ENCODE peak calls at places on chromosomes 1 and 21, in four cellular contexts. One of them, this sample, is unnamed.

GRCh38 chr1:172766462-172766861 is 107.6 kb downstream of the FASLG start:
- DNase-seq in A549: no peak
- DNase-seq in K562: no peak
- DNase-seq in HepG2: no peak
- DNase-seq in this sample: no peak

GRCh38 chr1:225891229-225891972 is 2.5 kb upstream of the LEFTY1 start:
- DNase-seq in A549: no peak
- DNase-seq in K562: no peak
- DNase-seq in HepG2: peak
- DNase-seq in this sample: no peak

GRCh38 chr21:37045556-37045955 is 27.3 kb downstream of the PIGP start:
- DNase-seq in A549: no peak
- DNase-seq in K562: no peak
- DNase-seq in HepG2: no peak
- DNase-seq in this sample: no peak

GRCh38 chr1:30788580-30789387 is 31.2 kb upstream of the LAPTM5 start:
- DNase-seq in A549: no peak
- DNase-seq in K562: no peak
- DNase-seq in HepG2: no peak
- DNase-seq in this sample: no peak

GRCh38 chr1:94614980-94615379 is 73.4 kb upstream of the F3 start:
- DNase-seq in A549: no peak
- DNase-seq in K562: no peak
- DNase-seq in HepG2: no peak
- DNase-seq in this sample: no peak

GRCh38 chr1:45584351-45585109 is 689 bp downstream of the NASP start:
- DNase-seq in A549: peak
- DNase-seq in K562: peak
- DNase-seq in HepG2: peak
- DNase-seq in this sample: peak

GRCh38 chr21:25986928-25987327 is 183.6 kb downstream of the APP start:
- DNase-seq in A549: no peak
- DNase-seq in K562: no peak
- DNase-seq in HepG2: no peak
- DNase-seq in this sample: no peak

GRCh38 chr1:86119214-86119764 is 37.3 kb downstream of the COL24A1 start:
- DNase-seq in A549: no peak
- DNase-seq in K562: no peak
- DNase-seq in HepG2: no peak
- DNase-seq in this sample: no peak

GRCh38 chr1:92298573-92299476 is at the start of the genes GLMN and RPAP2:
- DNase-seq in A549: peak
- DNase-seq in K562: peak
- DNase-seq in HepG2: peak
- DNase-seq in this sample: peak

GRCh38 chr1:202639500-202639899 is 70.8 kb downstream of the SYT2 start:
- DNase-seq in A549: no peak
- DNase-seq in K562: peak
- DNase-seq in HepG2: no peak
- DNase-seq in this sample: no peak

GRCh38 chr21:31346256-31346821 is 2.3 kb upstream of the TIAM1 start:
- DNase-seq in A549: no peak
- DNase-seq in K562: no peak
- DNase-seq in HepG2: no peak
- DNase-seq in this sample: no peak

GRCh38 chr21:42703936-42704335 is 50.5 kb downstream of the PDE9A start:
- DNase-seq in A549: no peak
- DNase-seq in K562: no peak
- DNase-seq in HepG2: no peak
- DNase-seq in this sample: no peak

GRCh38 chr1:109879881-109880525 is 30.6 kb upstream of the CSF1 start:
- DNase-seq in A549: no peak
- DNase-seq in K562: no peak
- DNase-seq in HepG2: no peak
- DNase-seq in this sample: no peak

GRCh38 chr1:67431156-67431765 is 1.1 kb upstream of the SERBP1 start:
- DNase-seq in A549: no peak
- DNase-seq in K562: no peak
- DNase-seq in HepG2: no peak
- DNase-seq in this sample: no peak

GRCh38 chr1:6108937-6109636 is 63.4 kb downstream of the KCNAB2 start:
- DNase-seq in A549: peak
- DNase-seq in K562: peak
- DNase-seq in HepG2: peak
- DNase-seq in this sample: peak

GRCh38 chr1:98963359-98963758 is 41.3 kb downstream of the PLPPR5 start:
- DNase-seq in A549: no peak
- DNase-seq in K562: no peak
- DNase-seq in HepG2: no peak
- DNase-seq in this sample: no peak

GRCh38 chr1:169259816-169260215 is 107.8 kb downstream of the NME7 start:
- DNase-seq in A549: no peak
- DNase-seq in K562: no peak
- DNase-seq in HepG2: no peak
- DNase-seq in this sample: no peak

GRCh38 chr1:203559523-203559922 is 65.6 kb downstream of the OPTC start:
- DNase-seq in A549: no peak
- DNase-seq in K562: no peak
- DNase-seq in HepG2: no peak
- DNase-seq in this sample: no peak

GRCh38 chr1:153881764-153882163 is 41.0 kb downstream of the GATAD2B start:
- DNase-seq in A549: no peak
- DNase-seq in K562: no peak
- DNase-seq in HepG2: no peak
- DNase-seq in this sample: no peak

GRCh38 chr1:3367376-3367775 is 87.1 kb upstream of the ARHGEF16 start:
- DNase-seq in A549: no peak
- DNase-seq in K562: no peak
- DNase-seq in HepG2: no peak
- DNase-seq in this sample: no peak

GRCh38 chr1:96214982-96215381 is 506.6 kb upstream of the PTBP2 start:
- DNase-seq in A549: no peak
- DNase-seq in K562: no peak
- DNase-seq in HepG2: no peak
- DNase-seq in this sample: no peak

GRCh38 chr1:165675794-165676193 is 22.6 kb downstream of the ALDH9A1 start:
- DNase-seq in A549: no peak
- DNase-seq in K562: no peak
- DNase-seq in HepG2: no peak
- DNase-seq in this sample: no peak

GRCh38 chr21:14926186-14926585 is 138.6 kb downstream of the NRIP1 start:
- DNase-seq in A549: no peak
- DNase-seq in K562: no peak
- DNase-seq in HepG2: no peak
- DNase-seq in this sample: no peak

GRCh38 chr1:235056937-235057336 is 71.7 kb downstream of the TOMM20 start:
- DNase-seq in A549: peak
- DNase-seq in K562: peak
- DNase-seq in HepG2: no peak
- DNase-seq in this sample: no peak

GRCh38 chr1:233424727-233425222 is 97.3 kb downstream of the MAP3K21 start:
- DNase-seq in A549: no peak
- DNase-seq in K562: no peak
- DNase-seq in HepG2: no peak
- DNase-seq in this sample: no peak

GRCh38 chr21:35226302-35226701 is 177.2 kb upstream of the RUNX1 start:
- DNase-seq in A549: no peak
- DNase-seq in K562: no peak
- DNase-seq in HepG2: peak
- DNase-seq in this sample: no peak

GRCh38 chr1:56551691-56552090 is 27.7 kb downstream of the PLPP3 start:
- DNase-seq in A549: no peak
- DNase-seq in K562: no peak
- DNase-seq in HepG2: no peak
- DNase-seq in this sample: no peak

GRCh38 chr1:53639251-53639721 is 99.7 kb downstream of the GLIS1 start:
- DNase-seq in A549: no peak
- DNase-seq in K562: no peak
- DNase-seq in HepG2: no peak
- DNase-seq in this sample: peak

GRCh38 chr21:45256021-45256911 is 31.4 kb downstream of the POFUT2 start:
- DNase-seq in A549: no peak
- DNase-seq in K562: no peak
- DNase-seq in HepG2: no peak
- DNase-seq in this sample: no peak

GRCh38 chr1:10263450-10264082 is 53.2 kb downstream of the KIF1B start:
- DNase-seq in A549: no peak
- DNase-seq in K562: no peak
- DNase-seq in HepG2: no peak
- DNase-seq in this sample: no peak

GRCh38 chr1:209862598-209863498 is 35.1 kb downstream of the UTP25 start:
- DNase-seq in A549: no peak
- DNase-seq in K562: no peak
- DNase-seq in HepG2: no peak
- DNase-seq in this sample: peak

GRCh38 chr1:41658444-41659158 is 174.1 kb upstream of the EDN2 start:
- DNase-seq in A549: no peak
- DNase-seq in K562: no peak
- DNase-seq in HepG2: no peak
- DNase-seq in this sample: no peak

GRCh38 chr1:245588250-245588649 is 433.5 kb downstream of the KIF26B start:
- DNase-seq in A549: no peak
- DNase-seq in K562: no peak
- DNase-seq in HepG2: no peak
- DNase-seq in this sample: no peak

GRCh38 chr1:63148825-63149645 is 173.3 kb upstream of the FOXD3 start:
- DNase-seq in A549: peak
- DNase-seq in K562: peak
- DNase-seq in HepG2: peak
- DNase-seq in this sample: peak

GRCh38 chr1:111517464-111518225 is 14.2 kb upstream of the ADORA3 start:
- DNase-seq in A549: no peak
- DNase-seq in K562: no peak
- DNase-seq in HepG2: no peak
- DNase-seq in this sample: no peak

GRCh38 chr1:19323987-19324664 is 12.0 kb downstream of the SLC66A1 start:
- DNase-seq in A549: no peak
- DNase-seq in K562: no peak
- DNase-seq in HepG2: no peak
- DNase-seq in this sample: no peak

GRCh38 chr1:28553229-28553930 is 495 bp downstream of the TRNAU1AP start:
- DNase-seq in A549: peak
- DNase-seq in K562: peak
- DNase-seq in HepG2: no peak
- DNase-seq in this sample: peak
- TF ChIP-seq USF2 in A549: no peak
- TF ChIP-seq USF2 in K562: no peak
- TF ChIP-seq USF2 in HepG2: no peak
- TF ChIP-seq USF2 in this sample: no peak

DNA sequence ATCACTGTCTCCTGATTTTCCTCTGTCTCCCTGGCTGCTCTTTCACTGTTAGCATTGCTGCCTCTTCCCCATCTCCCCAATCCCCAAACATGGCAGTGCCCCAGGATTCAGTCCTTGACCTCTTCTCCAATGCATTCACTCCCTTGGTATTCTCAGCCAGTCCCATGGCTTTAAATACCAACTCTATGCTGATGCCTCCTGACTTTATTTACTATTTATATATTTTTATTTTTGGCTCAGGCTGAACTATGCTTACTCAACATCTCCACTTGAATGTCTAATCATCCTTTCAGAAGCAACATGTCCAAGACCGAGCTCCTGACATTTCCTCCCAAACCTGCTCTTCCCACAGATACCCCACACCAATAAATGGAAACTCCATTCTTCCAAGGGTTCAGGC is 26.3 kb downstream of the NMNAT2 start:
- DNase-seq in A549: no peak
- DNase-seq in K562: no peak
- DNase-seq in HepG2: no peak
- DNase-seq in this sample: no peak
- TF ChIP-seq NR3C1 in A549: no peak
- TF ChIP-seq NR3C1 in K562: no peak
- TF ChIP-seq NR3C1 in HepG2: no peak
- TF ChIP-seq NR3C1 in this sample: no peak

GRCh38 chr1:90561926-90562325 is 155.2 kb downstream of the BARHL2 start:
- DNase-seq in A549: no peak
- DNase-seq in K562: peak
- DNase-seq in HepG2: no peak
- DNase-seq in this sample: peak

GRCh38 chr1:90568436-90568835 is 148.7 kb downstream of the BARHL2 start:
- DNase-seq in A549: no peak
- DNase-seq in K562: no peak
- DNase-seq in HepG2: no peak
- DNase-seq in this sample: no peak

GRCh38 chr1:90561384-90561783 is 155.7 kb downstream of the BARHL2 start:
- DNase-seq in A549: no peak
- DNase-seq in K562: no peak
- DNase-seq in HepG2: no peak
- DNase-seq in this sample: no peak

GRCh38 chr1:90562892-90563291 is 154.2 kb downstream of the BARHL2 start:
- DNase-seq in A549: no peak
- DNase-seq in K562: no peak
- DNase-seq in HepG2: no peak
- DNase-seq in this sample: no peak

DNA sequence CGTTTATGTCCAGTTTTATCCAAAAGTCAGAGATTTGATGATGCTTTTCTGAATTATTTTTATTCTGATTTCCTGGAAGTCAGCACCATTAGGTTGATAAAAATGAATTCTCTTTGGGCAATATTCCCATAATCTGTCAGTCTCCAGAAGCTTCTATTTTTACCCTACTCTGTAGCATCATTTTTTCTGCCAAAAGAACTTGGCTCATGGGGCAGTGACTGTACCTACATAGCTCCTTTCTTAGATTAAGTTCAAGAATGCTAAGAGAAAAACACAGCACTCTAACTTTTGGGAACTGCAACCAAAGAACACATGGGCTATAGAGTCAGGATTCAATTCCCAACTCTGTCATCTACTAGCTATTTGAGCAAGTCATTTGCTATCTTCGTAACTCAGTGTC is 152.9 kb downstream of the BARHL2 start:
- DNase-seq in A549: no peak
- DNase-seq in K562: no peak
- DNase-seq in HepG2: no peak
- DNase-seq in this sample: no peak
- TF ChIP-seq USF2 in A549: no peak
- TF ChIP-seq USF2 in K562: no peak
- TF ChIP-seq USF2 in HepG2: no peak
- TF ChIP-seq USF2 in this sample: no peak

GRCh38 chr1:238562376-238562775 is 671.7 kb upstream of the ZP4 start:
- DNase-seq in A549: no peak
- DNase-seq in K562: no peak
- DNase-seq in HepG2: no peak
- DNase-seq in this sample: no peak
- TF ChIP-seq NR3C1 in A549: no peak
- TF ChIP-seq NR3C1 in K562: no peak
- TF ChIP-seq NR3C1 in HepG2: no peak
- TF ChIP-seq NR3C1 in this sample: no peak

This sample was measured in WTC11.